ENCODE peak calls at places on chromosomes 5 and 9, in seven cellular contexts. One of them, this sample, is unnamed.

GRCh38 chr5:102638316-102638715 is 116.8 kb upstream of the PAM start:
- DNase-seq in AG10803: peak; percentile 56
- DNase-seq in dorsolateral prefrontal cortex: no peak
- DNase-seq in iPS-NIHi11: no peak
- DNase-seq in AG20443: no peak
- DNase-seq in EH: peak; percentile 36
- DNase-seq in DMS153: no peak
- DNase-seq in this sample: no peak

GRCh38 chr9:110179734-110180133 is 28.2 kb downstream of the C9orf152 start:
- DNase-seq in EH: peak; percentile 67
- DNase-seq in dorsolateral prefrontal cortex: no peak
- DNase-seq in DMS153: no peak
- DNase-seq in AG10803: peak; percentile 82
- DNase-seq in iPS-NIHi11: no peak
- DNase-seq in AG20443: peak; percentile 38
- DNase-seq in this sample: no peak

GRCh38 chr9:33465596-33466564 is 7.8 kb downstream of the NOL6 start:
- DNase-seq in DMS153: no peak
- DNase-seq in AG10803: no peak
- DNase-seq in EH: no peak
- DNase-seq in AG20443: no peak
- DNase-seq in dorsolateral prefrontal cortex: peak; percentile 20
- DNase-seq in iPS-NIHi11: no peak
- DNase-seq in this sample: no peak

GRCh38 chr9:97873877-97874276 is 20.9 kb downstream of the FOXE1 start:
- DNase-seq in dorsolateral prefrontal cortex: no peak
- DNase-seq in iPS-NIHi11: no peak
- DNase-seq in DMS153: no peak
- DNase-seq in AG10803: no peak
- DNase-seq in AG20443: no peak
- DNase-seq in EH: no peak
- DNase-seq in this sample: no peak

GRCh38 chr5:33824516-33825195 is 67.1 kb downstream of the ADAMTS12 start:
- DNase-seq in iPS-NIHi11: no peak
- DNase-seq in AG10803: peak; percentile 98
- DNase-seq in EH: peak; percentile 95
- DNase-seq in AG20443: peak; percentile 68
- DNase-seq in DMS153: no peak
- DNase-seq in dorsolateral prefrontal cortex: no peak
- DNase-seq in this sample: no peak

GRCh38 chr5:40676643-40677333 is 2.9 kb upstream of the PTGER4 start:
- DNase-seq in dorsolateral prefrontal cortex: no peak
- DNase-seq in AG20443: peak; percentile 73
- DNase-seq in EH: peak; percentile 85
- DNase-seq in iPS-NIHi11: no peak
- DNase-seq in AG10803: peak; percentile 82
- DNase-seq in DMS153: no peak
- DNase-seq in this sample: peak; percentile 61

GRCh38 chr5:38640012-38640395 is 83.6 kb upstream of the LIFR start:
- DNase-seq in DMS153: no peak
- DNase-seq in AG20443: no peak
- DNase-seq in iPS-NIHi11: no peak
- DNase-seq in dorsolateral prefrontal cortex: no peak
- DNase-seq in AG10803: no peak
- DNase-seq in EH: peak; percentile 9
- DNase-seq in this sample: no peak

GRCh38 chr5:112419596-112420110 is 576 bp upstream of the EPB41L4A start:
- DNase-seq in iPS-NIHi11: peak; percentile 66
- DNase-seq in AG10803: peak; percentile 8
- DNase-seq in DMS153: peak; percentile 5
- DNase-seq in dorsolateral prefrontal cortex: peak; percentile 52
- DNase-seq in AG20443: peak; percentile 48
- DNase-seq in EH: peak; percentile 8
- DNase-seq in this sample: no peak

GRCh38 chr9:93601666-93602065 is 25.3 kb downstream of the PHF2 start:
- DNase-seq in dorsolateral prefrontal cortex: no peak
- DNase-seq in iPS-NIHi11: no peak
- DNase-seq in AG20443: no peak
- DNase-seq in AG10803: no peak
- DNase-seq in EH: no peak
- DNase-seq in DMS153: no peak
- DNase-seq in this sample: no peak

GRCh38 chr5:61449756-61450155 is 117.7 kb downstream of the ZSWIM6 start:
- DNase-seq in AG20443: peak; percentile 39
- DNase-seq in DMS153: peak; percentile 31
- DNase-seq in AG10803: peak; percentile 54
- DNase-seq in dorsolateral prefrontal cortex: no peak
- DNase-seq in EH: no peak
- DNase-seq in iPS-NIHi11: no peak
- DNase-seq in this sample: no peak

GRCh38 chr9:88814521-88815101 is 176.7 kb upstream of the S1PR3 start:
- DNase-seq in iPS-NIHi11: no peak
- DNase-seq in AG10803: peak; percentile 96
- DNase-seq in AG20443: peak; percentile 89
- DNase-seq in EH: peak; percentile 98
- DNase-seq in dorsolateral prefrontal cortex: peak; percentile 63
- DNase-seq in DMS153: no peak
- DNase-seq in this sample: no peak

GRCh38 chr9:112753725-112754124 is 3.2 kb downstream of the SNX30 start:
- DNase-seq in dorsolateral prefrontal cortex: no peak
- DNase-seq in iPS-NIHi11: no peak
- DNase-seq in DMS153: no peak
- DNase-seq in AG20443: peak; percentile 83
- DNase-seq in EH: peak; percentile 94
- DNase-seq in AG10803: peak; percentile 84
- DNase-seq in this sample: no peak

GRCh38 chr5:108461628-108462367 is 79.9 kb upstream of the FBXL17 start:
- DNase-seq in EH: peak; percentile 41
- DNase-seq in AG20443: peak; percentile 62
- DNase-seq in AG10803: peak; percentile 62
- DNase-seq in dorsolateral prefrontal cortex: no peak
- DNase-seq in iPS-NIHi11: no peak
- DNase-seq in DMS153: no peak
- DNase-seq in this sample: no peak

GRCh38 chr9:132274861-132275260 is 79.9 kb downstream of the SETX start:
- DNase-seq in dorsolateral prefrontal cortex: no peak
- DNase-seq in AG10803: no peak
- DNase-seq in AG20443: no peak
- DNase-seq in iPS-NIHi11: no peak
- DNase-seq in EH: no peak
- DNase-seq in DMS153: no peak
- DNase-seq in this sample: no peak

GRCh38 chr5:125634242-125634835 is 788.9 kb upstream of the GRAMD2B start:
- DNase-seq in dorsolateral prefrontal cortex: no peak
- DNase-seq in EH: no peak
- DNase-seq in iPS-NIHi11: no peak
- DNase-seq in AG10803: no peak
- DNase-seq in DMS153: peak; percentile 7
- DNase-seq in AG20443: no peak
- DNase-seq in this sample: peak; percentile 88

GRCh38 chr5:139747583-139748504 is 47.8 kb upstream of the PSD2 start:
- DNase-seq in dorsolateral prefrontal cortex: peak; percentile 78
- DNase-seq in iPS-NIHi11: no peak
- DNase-seq in DMS153: no peak
- DNase-seq in EH: peak; percentile 47
- DNase-seq in AG10803: peak; percentile 45
- DNase-seq in AG20443: peak; percentile 58
- DNase-seq in this sample: no peak

GRCh38 chr5:121974261-121974660 is 12.5 kb downstream of the SRFBP1 start:
- DNase-seq in EH: no peak
- DNase-seq in iPS-NIHi11: no peak
- DNase-seq in AG10803: no peak
- DNase-seq in DMS153: no peak
- DNase-seq in dorsolateral prefrontal cortex: no peak
- DNase-seq in AG20443: no peak
- DNase-seq in this sample: no peak

GRCh38 chr5:57718155-57718554 is 235.5 kb upstream of the ACTBL2 start:
- DNase-seq in DMS153: no peak
- DNase-seq in AG20443: peak; percentile 20
- DNase-seq in iPS-NIHi11: no peak
- DNase-seq in AG10803: peak; percentile 80
- DNase-seq in dorsolateral prefrontal cortex: no peak
- DNase-seq in EH: peak; percentile 46
- DNase-seq in this sample: no peak

GRCh38 chr5:89981006-89981405 is 428.6 kb downstream of the CETN3 start:
- DNase-seq in DMS153: no peak
- DNase-seq in iPS-NIHi11: no peak
- DNase-seq in dorsolateral prefrontal cortex: no peak
- DNase-seq in EH: no peak
- DNase-seq in AG20443: no peak
- DNase-seq in AG10803: no peak
- DNase-seq in this sample: no peak

GRCh38 chr9:37752646-37753488 is 738 bp upstream of the TRMT10B start:
- DNase-seq in AG10803: no peak
- DNase-seq in EH: no peak
- DNase-seq in DMS153: no peak
- DNase-seq in iPS-NIHi11: no peak
- DNase-seq in dorsolateral prefrontal cortex: no peak
- DNase-seq in AG20443: no peak
- DNase-seq in this sample: no peak

GRCh38 chr5:66307647-66308257 is 163.7 kb downstream of the SREK1 start:
- DNase-seq in dorsolateral prefrontal cortex: no peak
- DNase-seq in DMS153: peak; percentile 26
- DNase-seq in EH: peak; percentile 68
- DNase-seq in AG10803: peak; percentile 67
- DNase-seq in AG20443: peak; percentile 70
- DNase-seq in iPS-NIHi11: peak; percentile 71
- DNase-seq in this sample: peak; percentile 65

GRCh38 chr5:137843676-137844284 is 23.9 kb upstream of the MYOT start:
- DNase-seq in iPS-NIHi11: no peak
- DNase-seq in dorsolateral prefrontal cortex: no peak
- DNase-seq in AG20443: no peak
- DNase-seq in EH: no peak
- DNase-seq in AG10803: no peak
- DNase-seq in DMS153: no peak
- DNase-seq in this sample: no peak

GRCh38 chr5:171816666-171817065 is 31.0 kb downstream of the SMIM23 start:
- DNase-seq in AG20443: no peak
- DNase-seq in AG10803: no peak
- DNase-seq in EH: no peak
- DNase-seq in dorsolateral prefrontal cortex: no peak
- DNase-seq in iPS-NIHi11: no peak
- DNase-seq in DMS153: no peak
- DNase-seq in this sample: no peak

GRCh38 chr5:6703791-6704190 is 9.4 kb upstream of the TENT4A start:
- DNase-seq in iPS-NIHi11: no peak
- DNase-seq in dorsolateral prefrontal cortex: no peak
- DNase-seq in DMS153: no peak
- DNase-seq in AG20443: peak; percentile 34
- DNase-seq in EH: peak; percentile 54
- DNase-seq in AG10803: peak; percentile 70
- DNase-seq in this sample: no peak

GRCh38 chr5:135553688-135554462 is 18.1 kb upstream of the NEUROG1 start:
- DNase-seq in DMS153: no peak
- DNase-seq in iPS-NIHi11: peak; percentile 61
- DNase-seq in EH: peak; percentile 53
- DNase-seq in AG10803: peak; percentile 21
- DNase-seq in dorsolateral prefrontal cortex: no peak
- DNase-seq in AG20443: peak; percentile 59
- DNase-seq in this sample: peak; percentile 8

GRCh38 chr5:12672141-12672540 is 767.9 kb upstream of the CTNND2 start:
- DNase-seq in EH: no peak
- DNase-seq in AG10803: no peak
- DNase-seq in AG20443: no peak
- DNase-seq in dorsolateral prefrontal cortex: no peak
- DNase-seq in iPS-NIHi11: no peak
- DNase-seq in DMS153: no peak
- DNase-seq in this sample: no peak

GRCh38 chr9:120894404-120895226 is 17.6 kb upstream of the PHF19 start:
- DNase-seq in AG10803: no peak
- DNase-seq in AG20443: peak; percentile 79
- DNase-seq in iPS-NIHi11: peak; percentile 81
- DNase-seq in EH: peak; percentile 41
- DNase-seq in DMS153: no peak
- DNase-seq in dorsolateral prefrontal cortex: no peak
- DNase-seq in this sample: no peak

GRCh38 chr5:14608169-14608568 is 26.6 kb downstream of the OTULINL start:
- DNase-seq in AG20443: no peak
- DNase-seq in DMS153: no peak
- DNase-seq in EH: no peak
- DNase-seq in AG10803: no peak
- DNase-seq in iPS-NIHi11: no peak
- DNase-seq in dorsolateral prefrontal cortex: no peak
- DNase-seq in this sample: no peak

GRCh38 chr9:21395778-21396717 is 10.8 kb upstream of the IFNA2 start:
- DNase-seq in iPS-NIHi11: peak; percentile 55
- DNase-seq in DMS153: peak; percentile 1
- DNase-seq in dorsolateral prefrontal cortex: peak; percentile 71
- DNase-seq in AG20443: peak; percentile 40
- DNase-seq in AG10803: no peak
- DNase-seq in EH: peak; percentile 34
- DNase-seq in this sample: no peak

GRCh38 chr5:61256474-61256873 is 75.6 kb upstream of the ZSWIM6 start:
- DNase-seq in AG10803: no peak
- DNase-seq in AG20443: no peak
- DNase-seq in EH: no peak
- DNase-seq in DMS153: no peak
- DNase-seq in iPS-NIHi11: no peak
- DNase-seq in dorsolateral prefrontal cortex: no peak
- DNase-seq in this sample: no peak

GRCh38 chr9:16475257-16475656 is 395.2 kb downstream of the BNC2 start:
- DNase-seq in AG20443: no peak
- DNase-seq in EH: no peak
- DNase-seq in AG10803: no peak
- DNase-seq in DMS153: peak; percentile 32
- DNase-seq in iPS-NIHi11: no peak
- DNase-seq in dorsolateral prefrontal cortex: no peak
- DNase-seq in this sample: no peak

GRCh38 chr5:54867310-54867944 is 118.0 kb downstream of the ESM1 start:
- DNase-seq in EH: peak; percentile 70
- DNase-seq in dorsolateral prefrontal cortex: no peak
- DNase-seq in AG20443: peak; percentile 61
- DNase-seq in AG10803: peak; percentile 76
- DNase-seq in DMS153: no peak
- DNase-seq in iPS-NIHi11: peak; percentile 32
- DNase-seq in this sample: peak; percentile 15

GRCh38 chr9:128819716-128820664 is 1.7 kb downstream of the ENDOG start:
- DNase-seq in EH: no peak
- DNase-seq in DMS153: peak; percentile 3
- DNase-seq in iPS-NIHi11: no peak
- DNase-seq in dorsolateral prefrontal cortex: peak; percentile 69
- DNase-seq in AG20443: peak; percentile 41
- DNase-seq in AG10803: peak; percentile 49
- DNase-seq in this sample: no peak

GRCh38 chr9:80664327-80665210 is 1024.8 kb downstream of the TLE1 start:
- DNase-seq in AG10803: no peak
- DNase-seq in EH: no peak
- DNase-seq in AG20443: no peak
- DNase-seq in DMS153: no peak
- DNase-seq in iPS-NIHi11: peak; percentile 20
- DNase-seq in dorsolateral prefrontal cortex: no peak
- DNase-seq in this sample: no peak

GRCh38 chr5:137660349-137660817 is 75.5 kb downstream of the KLHL3 start:
- DNase-seq in DMS153: peak; percentile 37
- DNase-seq in AG10803: peak; percentile 73
- DNase-seq in dorsolateral prefrontal cortex: peak; percentile 69
- DNase-seq in AG20443: peak; percentile 74
- DNase-seq in EH: peak; percentile 75
- DNase-seq in iPS-NIHi11: peak; percentile 80
- DNase-seq in this sample: peak; percentile 34

GRCh38 chr9:109403116-109403515 is 82.3 kb upstream of the EPB41L4B start:
- DNase-seq in iPS-NIHi11: no peak
- DNase-seq in DMS153: no peak
- DNase-seq in dorsolateral prefrontal cortex: no peak
- DNase-seq in EH: peak; percentile 57
- DNase-seq in AG10803: peak; percentile 29
- DNase-seq in AG20443: no peak
- DNase-seq in this sample: no peak

GRCh38 chr9:6968271-6968670 is 210.5 kb downstream of the KDM4C start:
- DNase-seq in dorsolateral prefrontal cortex: no peak
- DNase-seq in AG20443: peak; percentile 44
- DNase-seq in iPS-NIHi11: no peak
- DNase-seq in DMS153: no peak
- DNase-seq in AG10803: peak; percentile 65
- DNase-seq in EH: peak; percentile 44
- DNase-seq in this sample: no peak

GRCh38 chr9:16309350-16310271 is 560.9 kb downstream of the BNC2 start:
- DNase-seq in AG20443: peak; percentile 35
- DNase-seq in DMS153: no peak
- DNase-seq in iPS-NIHi11: peak; percentile 33
- DNase-seq in dorsolateral prefrontal cortex: no peak
- DNase-seq in EH: peak; percentile 20
- DNase-seq in AG10803: peak; percentile 41
- DNase-seq in this sample: no peak

This sample was measured in SHP77 treated with DMSO at 0.1 percent for 48 hours.